ENCODE peak calls at places on chromosomes 7 and 10, in six cellular contexts. One of them, this sample, is unnamed.

GRCh38 chr10:1412531-1413189 is 324.7 kb downstream of the ADARB2 start:
- DNase-seq in tibial nerve: no peak
- DNase-seq in astrocyte: no peak
- DNase-seq in left ventricle myocardium inferior: no peak
- DNase-seq in bronchial epithelial cell: no peak
- DNase-seq in endothelial cell: no peak
- DNase-seq in this sample: no peak

GRCh38 chr10:103504181-103504783 is 10.8 kb downstream of the NEURL1 start:
- DNase-seq in tibial nerve: no peak
- DNase-seq in astrocyte: peak
- DNase-seq in left ventricle myocardium inferior: no peak
- DNase-seq in bronchial epithelial cell: peak
- DNase-seq in endothelial cell: no peak
- DNase-seq in this sample: no peak

GRCh38 chr10:22673785-22674184 is 40.6 kb downstream of the PIP4K2A start:
- DNase-seq in tibial nerve: no peak
- DNase-seq in astrocyte: no peak
- DNase-seq in left ventricle myocardium inferior: no peak
- DNase-seq in bronchial epithelial cell: no peak
- DNase-seq in endothelial cell: no peak
- DNase-seq in this sample: no peak

GRCh38 chr10:33723181-33723580 is 388.7 kb upstream of the NRP1 start:
- DNase-seq in tibial nerve: no peak
- DNase-seq in astrocyte: no peak
- DNase-seq in left ventricle myocardium inferior: no peak
- DNase-seq in bronchial epithelial cell: peak
- DNase-seq in endothelial cell: no peak
- DNase-seq in this sample: no peak

GRCh38 chr7:128672927-128673517 is 930 bp downstream of the GARIN1A start:
- DNase-seq in tibial nerve: no peak
- DNase-seq in astrocyte: peak
- DNase-seq in left ventricle myocardium inferior: no peak
- DNase-seq in bronchial epithelial cell: peak
- DNase-seq in endothelial cell: peak
- DNase-seq in this sample: no peak

GRCh38 chr10:35216303-35216905 is 89.8 kb downstream of the CREM start:
- DNase-seq in tibial nerve: peak
- DNase-seq in astrocyte: peak
- DNase-seq in left ventricle myocardium inferior: peak
- DNase-seq in bronchial epithelial cell: peak
- DNase-seq in endothelial cell: no peak
- DNase-seq in this sample: no peak

GRCh38 chr7:148299335-148299734 is 291.2 kb upstream of the C7orf33 start:
- DNase-seq in tibial nerve: no peak
- DNase-seq in astrocyte: no peak
- DNase-seq in left ventricle myocardium inferior: no peak
- DNase-seq in bronchial epithelial cell: no peak
- DNase-seq in endothelial cell: no peak
- DNase-seq in this sample: no peak

GRCh38 chr7:74254858-74255379 is 720 bp upstream of the RFC2 start:
- DNase-seq in tibial nerve: no peak
- DNase-seq in astrocyte: no peak
- DNase-seq in left ventricle myocardium inferior: no peak
- DNase-seq in bronchial epithelial cell: no peak
- DNase-seq in endothelial cell: no peak
- DNase-seq in this sample: no peak

GRCh38 chr10:30683496-30683895 is 53.9 kb upstream of the LYZL2 start:
- DNase-seq in tibial nerve: no peak
- DNase-seq in astrocyte: no peak
- DNase-seq in left ventricle myocardium inferior: no peak
- DNase-seq in bronchial epithelial cell: no peak
- DNase-seq in endothelial cell: no peak
- DNase-seq in this sample: no peak

GRCh38 chr10:43259981-43260761 is 6.7 kb downstream of the RASGEF1A start:
- DNase-seq in tibial nerve: no peak
- DNase-seq in astrocyte: no peak
- DNase-seq in left ventricle myocardium inferior: peak
- DNase-seq in bronchial epithelial cell: no peak
- DNase-seq in endothelial cell: no peak
- DNase-seq in this sample: no peak

GRCh38 chr7:91784469-91784868 is 96.0 kb downstream of the MTERF1 start:
- DNase-seq in tibial nerve: no peak
- DNase-seq in astrocyte: peak
- DNase-seq in left ventricle myocardium inferior: no peak
- DNase-seq in bronchial epithelial cell: peak
- DNase-seq in endothelial cell: no peak
- DNase-seq in this sample: no peak

GRCh38 chr7:129781856-129782256 is 170.3 kb downstream of the NRF1 start:
- DNase-seq in tibial nerve: no peak
- DNase-seq in astrocyte: no peak
- DNase-seq in left ventricle myocardium inferior: no peak
- DNase-seq in bronchial epithelial cell: no peak
- DNase-seq in endothelial cell: no peak
- DNase-seq in this sample: no peak

GRCh38 chr7:100584677-100585510 is 1.0 kb downstream of the LRCH4 start:
- DNase-seq in tibial nerve: no peak
- DNase-seq in astrocyte: peak
- DNase-seq in left ventricle myocardium inferior: peak
- DNase-seq in bronchial epithelial cell: peak
- DNase-seq in endothelial cell: peak
- DNase-seq in this sample: no peak

GRCh38 chr10:124356706-124357582 is 61.8 kb downstream of the OAT start:
- DNase-seq in tibial nerve: no peak
- DNase-seq in astrocyte: no peak
- DNase-seq in left ventricle myocardium inferior: no peak
- DNase-seq in bronchial epithelial cell: peak
- DNase-seq in endothelial cell: no peak
- DNase-seq in this sample: no peak

GRCh38 chr7:101418694-101419093 is 56.0 kb downstream of the COL26A1 start:
- DNase-seq in tibial nerve: no peak
- DNase-seq in astrocyte: no peak
- DNase-seq in left ventricle myocardium inferior: no peak
- DNase-seq in bronchial epithelial cell: no peak
- DNase-seq in endothelial cell: no peak
- DNase-seq in this sample: no peak

GRCh38 chr7:4768597-4769569 is 6.5 kb upstream of the AP5Z1 start:
- DNase-seq in tibial nerve: no peak
- DNase-seq in astrocyte: no peak
- DNase-seq in left ventricle myocardium inferior: no peak
- DNase-seq in bronchial epithelial cell: no peak
- DNase-seq in endothelial cell: no peak
- DNase-seq in this sample: no peak

GRCh38 chr7:46784746-46785145 is 797.2 kb downstream of the TNS3 start:
- DNase-seq in tibial nerve: no peak
- DNase-seq in astrocyte: peak
- DNase-seq in left ventricle myocardium inferior: no peak
- DNase-seq in bronchial epithelial cell: peak
- DNase-seq in endothelial cell: no peak
- DNase-seq in this sample: no peak

GRCh38 chr7:107843184-107843583 is 40.2 kb upstream of the SLC26A3 start:
- DNase-seq in tibial nerve: no peak
- DNase-seq in astrocyte: no peak
- DNase-seq in left ventricle myocardium inferior: no peak
- DNase-seq in bronchial epithelial cell: no peak
- DNase-seq in endothelial cell: no peak
- DNase-seq in this sample: no peak

GRCh38 chr10:90890347-90890746 is 18.6 kb downstream of the RPP30 start:
- DNase-seq in tibial nerve: no peak
- DNase-seq in astrocyte: peak
- DNase-seq in left ventricle myocardium inferior: no peak
- DNase-seq in bronchial epithelial cell: no peak
- DNase-seq in endothelial cell: no peak
- DNase-seq in this sample: no peak

GRCh38 chr10:45008524-45009161 is 7.9 kb downstream of the ZNF22 start:
- DNase-seq in tibial nerve: peak
- DNase-seq in astrocyte: peak
- DNase-seq in left ventricle myocardium inferior: no peak
- DNase-seq in bronchial epithelial cell: peak
- DNase-seq in endothelial cell: peak
- DNase-seq in this sample: no peak

GRCh38 chr10:71397340-71398212 is 856 bp downstream of the CDH23 start:
- DNase-seq in tibial nerve: no peak
- DNase-seq in astrocyte: no peak
- DNase-seq in left ventricle myocardium inferior: no peak
- DNase-seq in bronchial epithelial cell: no peak
- DNase-seq in endothelial cell: no peak
- DNase-seq in this sample: no peak

GRCh38 chr10:17622061-17622460 is 4.9 kb upstream of the HACD1 start:
- DNase-seq in tibial nerve: no peak
- DNase-seq in astrocyte: no peak
- DNase-seq in left ventricle myocardium inferior: no peak
- DNase-seq in bronchial epithelial cell: peak
- DNase-seq in endothelial cell: no peak
- DNase-seq in this sample: no peak

GRCh38 chr7:99395616-99396327 is 12.6 kb downstream of the PDAP1 start:
- DNase-seq in tibial nerve: no peak
- DNase-seq in astrocyte: no peak
- DNase-seq in left ventricle myocardium inferior: no peak
- DNase-seq in bronchial epithelial cell: no peak
- DNase-seq in endothelial cell: no peak
- DNase-seq in this sample: no peak

GRCh38 chr7:31764457-31764856 is 77.4 kb downstream of the PPP1R17 start:
- DNase-seq in tibial nerve: no peak
- DNase-seq in astrocyte: no peak
- DNase-seq in left ventricle myocardium inferior: no peak
- DNase-seq in bronchial epithelial cell: no peak
- DNase-seq in endothelial cell: no peak
- DNase-seq in this sample: no peak

GRCh38 chr10:109427421-109427820 is 495.9 kb downstream of the XPNPEP1 start:
- DNase-seq in tibial nerve: no peak
- DNase-seq in astrocyte: peak
- DNase-seq in left ventricle myocardium inferior: no peak
- DNase-seq in bronchial epithelial cell: no peak
- DNase-seq in endothelial cell: no peak
- DNase-seq in this sample: no peak

GRCh38 chr7:137454169-137455166 is 110.9 kb upstream of the PTN start:
- DNase-seq in tibial nerve: no peak
- DNase-seq in astrocyte: peak
- DNase-seq in left ventricle myocardium inferior: no peak
- DNase-seq in bronchial epithelial cell: peak
- DNase-seq in endothelial cell: no peak
- DNase-seq in this sample: no peak

GRCh38 chr7:16411391-16411790 is 9.9 kb downstream of the CRPPA start:
- DNase-seq in tibial nerve: no peak
- DNase-seq in astrocyte: peak
- DNase-seq in left ventricle myocardium inferior: no peak
- DNase-seq in bronchial epithelial cell: peak
- DNase-seq in endothelial cell: no peak
- DNase-seq in this sample: no peak

GRCh38 chr7:157265051-157265450 is 71.8 kb upstream of the DNAJB6 start:
- DNase-seq in tibial nerve: no peak
- DNase-seq in astrocyte: no peak
- DNase-seq in left ventricle myocardium inferior: no peak
- DNase-seq in bronchial epithelial cell: no peak
- DNase-seq in endothelial cell: no peak
- DNase-seq in this sample: no peak

GRCh38 chr10:6530211-6530840 is 49.8 kb downstream of the PRKCQ start:
- DNase-seq in tibial nerve: no peak
- DNase-seq in astrocyte: no peak
- DNase-seq in left ventricle myocardium inferior: no peak
- DNase-seq in bronchial epithelial cell: no peak
- DNase-seq in endothelial cell: no peak
- DNase-seq in this sample: peak

GRCh38 chr10:11447571-11447970 is 163.9 kb downstream of the USP6NL start:
- DNase-seq in tibial nerve: no peak
- DNase-seq in astrocyte: no peak
- DNase-seq in left ventricle myocardium inferior: no peak
- DNase-seq in bronchial epithelial cell: no peak
- DNase-seq in endothelial cell: no peak
- DNase-seq in this sample: no peak

GRCh38 chr7:35695987-35696386 is 1.1 kb upstream of the HERPUD2 start:
- DNase-seq in tibial nerve: no peak
- DNase-seq in astrocyte: no peak
- DNase-seq in left ventricle myocardium inferior: no peak
- DNase-seq in bronchial epithelial cell: no peak
- DNase-seq in endothelial cell: no peak
- DNase-seq in this sample: no peak
- TF ChIP-seq CTCF in tibial nerve: no peak
- TF ChIP-seq CTCF in astrocyte: no peak
- TF ChIP-seq CTCF in left ventricle myocardium inferior: no peak
- TF ChIP-seq CTCF in bronchial epithelial cell: no peak
- TF ChIP-seq CTCF in endothelial cell: no peak
- TF ChIP-seq CTCF in this sample: no peak

DNA sequence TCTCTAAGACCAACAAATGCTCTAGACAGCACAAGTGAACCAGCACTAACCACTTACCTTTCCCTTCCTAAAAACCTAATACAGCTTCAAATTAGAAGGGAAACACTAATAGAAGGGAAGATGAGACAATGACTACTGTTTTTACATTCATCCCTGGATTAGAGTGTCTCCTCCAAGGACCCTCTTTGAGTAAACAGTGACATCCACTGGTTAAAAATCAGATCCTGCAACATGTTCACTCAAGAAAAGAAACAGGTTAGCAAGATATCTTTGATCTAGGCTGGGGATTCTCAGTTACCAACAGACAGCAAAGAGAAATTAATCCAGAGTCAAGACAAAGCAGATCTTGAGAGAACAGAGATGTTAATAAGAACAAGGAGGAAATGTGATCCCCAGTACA is 177.7 kb upstream of the GHITM start:
- DNase-seq in tibial nerve: no peak
- DNase-seq in astrocyte: no peak
- DNase-seq in left ventricle myocardium inferior: no peak
- DNase-seq in bronchial epithelial cell: no peak
- DNase-seq in endothelial cell: no peak
- DNase-seq in this sample: no peak
- TF ChIP-seq CTCF in tibial nerve: no peak
- TF ChIP-seq CTCF in astrocyte: peak
- TF ChIP-seq CTCF in left ventricle myocardium inferior: no peak
- TF ChIP-seq CTCF in bronchial epithelial cell: no peak
- TF ChIP-seq CTCF in endothelial cell: no peak
- TF ChIP-seq CTCF in this sample: no peak

DNA sequence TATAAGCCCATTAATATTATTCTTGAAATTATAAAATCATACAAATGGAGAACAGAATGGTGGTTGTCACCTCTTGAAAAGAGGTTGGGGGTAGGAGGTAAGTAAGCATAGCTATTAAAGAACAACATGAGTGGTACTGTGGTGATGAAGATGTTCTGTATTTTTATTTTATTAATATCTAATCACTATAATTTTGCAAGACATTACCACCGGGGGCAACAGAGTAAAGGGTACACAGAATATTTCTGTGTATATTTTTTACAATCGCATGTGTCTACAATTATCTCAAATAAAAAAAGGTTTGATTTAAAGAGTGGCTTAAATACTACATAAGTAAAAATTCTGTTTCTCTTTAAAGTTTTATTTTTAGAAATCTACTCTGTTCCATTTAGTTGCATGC is 557.8 kb downstream of the NXPH1 start:
- DNase-seq in tibial nerve: no peak
- DNase-seq in astrocyte: no peak
- DNase-seq in left ventricle myocardium inferior: no peak
- DNase-seq in bronchial epithelial cell: no peak
- DNase-seq in endothelial cell: no peak
- DNase-seq in this sample: no peak
- TF ChIP-seq CTCF in tibial nerve: no peak
- TF ChIP-seq CTCF in astrocyte: no peak
- TF ChIP-seq CTCF in left ventricle myocardium inferior: no peak
- TF ChIP-seq CTCF in bronchial epithelial cell: no peak
- TF ChIP-seq CTCF in endothelial cell: peak
- TF ChIP-seq CTCF in this sample: no peak

GRCh38 chr10:114501650-114502049 is 97.3 kb upstream of the AFAP1L2 start:
- DNase-seq in tibial nerve: no peak
- DNase-seq in astrocyte: no peak
- DNase-seq in left ventricle myocardium inferior: no peak
- DNase-seq in bronchial epithelial cell: no peak
- DNase-seq in endothelial cell: no peak
- DNase-seq in this sample: no peak
- TF ChIP-seq CTCF in tibial nerve: peak
- TF ChIP-seq CTCF in astrocyte: no peak
- TF ChIP-seq CTCF in left ventricle myocardium inferior: no peak
- TF ChIP-seq CTCF in bronchial epithelial cell: no peak
- TF ChIP-seq CTCF in endothelial cell: peak
- TF ChIP-seq CTCF in this sample: no peak

This sample was measured in CD8-positive, alpha-beta T cell.